ENCODE peak calls at places on chromosomes 1 and 21, in four cellular contexts. J is IMR-90, M is K562, I is GM12878. F is an unnamed sample.

GRCh38 chr1:4603317-4604110 is 50.9 kb upstream of the AJAP1 start:
- DNase-seq in J (no peak), M (no peak), I (no peak), F (peak; percentile 41)

GRCh38 chr1:59979551-59980070 is 53.0 kb upstream of the CYP2J2 start:
- DNase-seq in J (no peak), M (no peak), I (no peak), F (no peak)

GRCh38 chr1:26378088-26378878 is 5.7 kb upstream of the ZNF683 start:
- DNase-seq in J (peak; percentile 98), M (peak; percentile 99), I (peak; percentile 73), F (peak; percentile 74)

GRCh38 chr21:29196021-29196663 is 65.7 kb downstream of the MAP3K7CL start:
- DNase-seq in J (peak; percentile 97), M (peak; percentile 73), I (peak; percentile 90), F (peak; percentile 76)

GRCh38 chr1:197735461-197735860 is 39.8 kb downstream of the DENND1B start:
- DNase-seq in J (no peak), M (no peak), I (no peak), F (no peak)

GRCh38 chr1:202576816-202577215 is 133.4 kb downstream of the SYT2 start:
- DNase-seq in J (peak; percentile 83), M (no peak), I (no peak), F (no peak)

GRCh38 chr1:30425046-30425445 is 298.3 kb downstream of the MATN1 start:
- DNase-seq in J (no peak), M (no peak), I (no peak), F (no peak)

GRCh38 chr1:9319789-9320519 is 27.3 kb downstream of the SPSB1 start:
- DNase-seq in J (no peak), M (no peak), I (no peak), F (no peak)

GRCh38 chr1:221741364-221741970 is 422 bp downstream of the DUSP10 start:
- DNase-seq in J (peak; percentile 46), M (peak; percentile 41), I (no peak), F (peak; percentile 38)

GRCh38 chr1:21926814-21927530 is 10.1 kb downstream of the HSPG2 start:
- DNase-seq in J (peak; percentile 82), M (no peak), I (no peak), F (no peak)

GRCh38 chr1:1357871-1358432 is 403 bp downstream of the MXRA8 start:
- DNase-seq in J (peak; percentile 20), M (no peak), I (no peak), F (no peak)

GRCh38 chr1:32400876-32401631 is 6.8 kb upstream of the BSDC1 start:
- DNase-seq in J (peak; percentile 84), M (peak; percentile 91), I (no peak), F (peak; percentile 67)

GRCh38 chr1:39933956-39934941 is 20.7 kb upstream of the MFSD2A start:
- DNase-seq in J (peak; percentile 91), M (no peak), I (no peak), F (peak; percentile 48)

GRCh38 chr1:156750191-156750931 is 1.1 kb downstream of the HDGF start:
- DNase-seq in J (no peak), M (peak; percentile 38), I (no peak), F (no peak)

GRCh38 chr21:45971487-45972352 is 9.8 kb upstream of the COL6A1 start:
- DNase-seq in J (peak; percentile 87), M (no peak), I (no peak), F (no peak)

GRCh38 chr1:43172532-43172972 is 422 bp downstream of the CFAP57 start:
- DNase-seq in J (peak; percentile 86), M (peak; percentile 98), I (no peak), F (peak; percentile 84)

GRCh38 chr21:43362306-43362927 is 64.5 kb downstream of the SIK1 start:
- DNase-seq in J (peak; percentile 86), M (no peak), I (no peak), F (no peak)
- TF ChIP-seq RCOR1 in J (no peak), M (no peak), I (no peak), F (no peak)

GRCh38 chr1:15357808-15358207 is 51.9 kb upstream of the EFHD2 start:
- DNase-seq in J (no peak), M (no peak), I (no peak), F (no peak)

GRCh38 chr1:15355968-15356621 is 53.6 kb upstream of the EFHD2 start:
- DNase-seq in J (peak; percentile 61), M (no peak), I (no peak), F (peak; percentile 89)

GRCh38 chr1:15360681-15361080 is 49.0 kb upstream of the EFHD2 start:
- DNase-seq in J (no peak), M (no peak), I (no peak), F (no peak)

GRCh38 chr1:15362096-15362736 is 47.5 kb upstream of the EFHD2 start:
- DNase-seq in J (no peak), M (no peak), I (no peak), F (no peak)

GRCh38 chr1:15358565-15359133 is 51.0 kb upstream of the EFHD2 start:
- DNase-seq in J (no peak), M (peak; percentile 60), I (no peak), F (no peak)
- TF ChIP-seq CEBPB in J (no peak), M (peak; percentile 10), I (no peak), F (no peak)

GRCh38 chr1:206835186-206835585 is 30.2 kb upstream of the IL20 start:
- DNase-seq in J (no peak), M (no peak), I (no peak), F (no peak)
- TF ChIP-seq RCOR1 in J (no peak), M (no peak), I (no peak), F (no peak)

DNA sequence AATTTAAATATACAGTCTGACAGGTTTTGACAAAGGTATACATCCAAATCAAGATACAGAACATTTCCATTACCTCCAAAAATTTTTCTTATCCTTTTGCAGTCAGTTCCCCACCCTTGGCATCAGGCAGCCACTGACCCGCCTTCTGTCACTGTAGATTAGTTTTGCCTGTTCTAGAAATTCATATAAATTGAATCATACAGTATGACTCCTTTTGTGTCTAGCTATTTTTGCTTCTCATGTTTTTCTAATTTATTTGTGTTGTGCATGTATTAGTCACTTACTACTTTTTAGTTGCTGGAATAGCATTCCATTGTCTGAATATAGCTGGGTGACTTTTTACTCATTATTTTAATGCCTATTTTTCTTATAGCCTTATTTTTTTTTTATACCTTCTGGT is 3.8 kb downstream of the UTP25 start:
- DNase-seq in J (peak; percentile 60), M (no peak), I (no peak), F (no peak)
- TF ChIP-seq CEBPB in J (peak; percentile 29), M (no peak), I (no peak), F (no peak)

DNA sequence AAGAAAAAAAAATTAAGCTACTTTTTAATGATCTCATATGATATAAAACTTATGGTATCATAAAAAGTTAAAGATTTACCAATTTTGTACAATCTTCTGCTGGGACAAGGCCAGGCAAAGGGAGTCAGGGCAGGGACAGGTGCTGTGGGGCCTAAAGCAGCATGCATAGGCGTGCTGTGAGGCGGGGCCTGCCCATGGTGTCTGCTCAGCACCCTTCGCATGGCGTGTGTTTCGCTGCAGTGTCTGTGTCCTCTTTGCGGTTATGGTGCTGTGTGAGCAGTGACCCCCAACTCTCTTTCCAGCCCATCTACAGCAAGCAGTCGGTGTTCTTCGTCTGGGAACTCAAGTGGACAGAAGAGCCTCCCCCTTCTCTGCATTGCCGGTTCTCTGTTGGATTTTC is 13.4 kb upstream of the PWP2 start:
- DNase-seq in J (no peak), M (no peak), I (no peak), F (no peak)
- TF ChIP-seq RCOR1 in J (no peak), M (no peak), I (no peak), F (no peak)

DNA sequence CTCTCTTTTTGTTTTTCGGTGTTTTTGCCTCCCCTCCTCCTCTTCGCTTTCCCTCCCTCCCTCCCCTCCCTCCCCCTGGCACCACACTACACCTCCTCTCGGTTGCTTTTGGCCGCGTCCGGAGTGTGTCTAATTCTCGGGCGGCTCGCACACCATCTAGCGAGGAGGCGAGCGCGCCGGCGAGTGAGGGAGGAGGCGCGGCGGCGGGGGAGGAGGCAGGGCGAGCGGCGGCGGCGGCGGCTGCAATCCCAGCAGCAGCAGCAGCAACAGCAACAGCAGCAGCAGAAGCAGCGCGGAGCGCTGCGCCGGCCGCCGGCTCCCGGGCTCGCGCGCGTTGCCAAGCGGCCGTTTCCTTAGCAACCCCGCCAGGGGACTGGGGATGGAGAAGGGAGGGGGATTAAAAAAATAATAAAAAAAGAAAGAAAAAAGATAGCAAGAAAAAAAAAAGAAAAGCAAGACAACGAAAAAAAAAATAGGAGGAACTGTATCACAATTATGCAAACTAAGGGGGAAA is 408 bp upstream of the NEGR1 start:
- DNase-seq in J (peak; percentile 89), M (peak; percentile 2), I (no peak), F (peak; percentile 79)
- TF ChIP-seq CEBPB in J (peak; percentile 47), M (no peak), I (no peak), F (no peak)

GRCh38 chr1:18884727-18885126 is 17.6 kb downstream of the ALDH4A1 start:
- DNase-seq in J (no peak), M (no peak), I (no peak), F (no peak)

GRCh38 chr1:18882511-18882910 is 19.8 kb downstream of the ALDH4A1 start:
- DNase-seq in J (peak; percentile 45), M (no peak), I (no peak), F (no peak)

GRCh38 chr1:18884419-18884717 is 18.0 kb downstream of the ALDH4A1 start:
- DNase-seq in J (no peak), M (no peak), I (no peak), F (no peak)

GRCh38 chr1:18883079-18883478 is 19.3 kb downstream of the ALDH4A1 start:
- DNase-seq in J (no peak), M (no peak), I (no peak), F (no peak)

DNA sequence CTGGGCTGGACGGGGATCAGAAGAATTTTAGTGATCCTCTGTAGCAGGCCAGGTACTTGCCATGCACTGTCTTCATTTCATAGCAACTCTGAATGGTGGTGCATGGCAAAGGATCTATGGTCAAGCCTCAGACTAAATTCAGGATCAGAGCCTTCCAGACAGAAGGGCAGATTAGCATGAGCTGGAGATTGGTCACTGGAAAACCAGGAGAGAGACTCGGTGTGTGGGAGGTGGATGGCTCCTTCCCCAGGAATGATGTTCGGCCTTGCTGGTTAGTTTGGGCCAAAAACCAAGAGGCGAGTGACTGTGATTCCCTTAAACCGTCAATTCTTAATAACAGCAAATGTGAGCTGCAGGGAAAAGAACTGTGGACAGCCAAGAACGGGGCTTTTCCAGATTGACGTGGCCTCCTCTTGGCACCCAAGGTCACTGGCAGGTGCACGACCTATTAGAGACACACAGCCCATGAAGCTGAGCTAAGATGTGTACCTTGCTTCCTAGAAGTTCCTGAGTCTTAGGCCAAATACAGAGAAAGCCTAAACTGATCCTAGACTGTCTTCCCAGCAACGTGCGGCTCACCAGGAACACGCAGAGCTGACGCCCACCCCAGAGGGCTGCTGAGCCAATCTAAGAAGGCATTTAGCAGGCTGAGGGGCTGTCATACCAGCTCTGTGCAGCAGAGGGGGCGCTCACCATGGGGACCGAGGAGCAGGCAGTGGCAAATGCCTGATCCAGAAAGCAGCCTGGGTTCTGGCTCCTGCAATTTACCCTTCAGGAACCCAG is 18.5 kb downstream of the ALDH4A1 start:
- DNase-seq in J (peak; percentile 66), M (peak; percentile 79), I (no peak), F (peak; percentile 61)
- TF ChIP-seq RCOR1 in J (no peak), M (peak; percentile 54), I (no peak), F (no peak)

GRCh38 chr1:6142734-6143133 is 37.4 kb downstream of the CHD5 start:
- DNase-seq in J (no peak), M (no peak), I (no peak), F (no peak)
- TF ChIP-seq CEBPB in J (no peak), M (no peak), I (no peak), F (no peak)

F was measured in A549.